ENCODE peak calls at places on chromosomes 4 and X, in four cellular contexts. X, S, Z and M are unnamed samples.

GRCh38 chr4:30757357-30757756 is 37.2 kb downstream of the PCDH7 start:
- DNase-seq in X (peak; percentile 98), S (no peak), Z (peak; percentile 85), M (peak; percentile 77)

GRCh38 chr4:154559141-154559841 is 3.5 kb upstream of the FGB start:
- DNase-seq in X (peak; percentile 60), S (no peak), Z (peak; percentile 67), M (peak; percentile 70)

GRCh38 chr4:101670897-101671296 is 119.6 kb upstream of the BANK1 start:
- DNase-seq in X (no peak), S (no peak), Z (peak; percentile 17), M (no peak)

GRCh38 chr4:20890752-20891151 is 190.5 kb downstream of the PACRGL start:
- DNase-seq in X (no peak), S (no peak), Z (peak; percentile 5), M (no peak)

GRCh38 chrX:136954930-136955329 is 74.4 kb upstream of the RBMX start:
- DNase-seq in X (peak; percentile 28), S (no peak), Z (peak; percentile 59), M (peak; percentile 66)

GRCh38 chrX:85020216-85020615 is 16.5 kb downstream of the APOOL start:
- DNase-seq in X (no peak), S (no peak), Z (no peak), M (no peak)

GRCh38 chr4:169823685-169824084 is 65.9 kb upstream of the HPF1 start:
- DNase-seq in X (peak; percentile 64), S (no peak), Z (peak; percentile 70), M (peak; percentile 57)

GRCh38 chr4:142719854-142720541 is 126.1 kb downstream of the INPP4B start:
- DNase-seq in X (peak; percentile 71), S (no peak), Z (peak; percentile 57), M (peak; percentile 48)

GRCh38 chrX:131724292-131724691 is 180.4 kb downstream of the OR13H1 start:
- DNase-seq in X (no peak), S (no peak), Z (no peak), M (no peak)

GRCh38 chrX:41758391-41758790 is 34.4 kb downstream of the GPR82 start:
- DNase-seq in X (no peak), S (no peak), Z (no peak), M (no peak)

GRCh38 chr4:117640836-117641235 is 393.4 kb upstream of the NDST3 start:
- DNase-seq in X (no peak), S (no peak), Z (no peak), M (no peak)

GRCh38 chr4:8192748-8193738 is 6.0 kb upstream of the SH3TC1 start:
- DNase-seq in X (peak; percentile 53), S (no peak), Z (peak; percentile 43), M (peak; percentile 43)

GRCh38 chr4:89142691-89143669 is 31.6 kb downstream of the TIGD2 start:
- DNase-seq in X (no peak), S (no peak), Z (no peak), M (no peak)

GRCh38 chrX:19566359-19567141 is 51.2 kb upstream of the MAP3K15 start:
- DNase-seq in X (peak; percentile 33), S (no peak), Z (peak; percentile 36), M (no peak)

GRCh38 chrX:133544105-133544504 is 128.8 kb upstream of the GPC4 start:
- DNase-seq in X (peak; percentile 72), S (no peak), Z (peak; percentile 84), M (no peak)

GRCh38 chr4:69986663-69987062 is 9.1 kb upstream of the STATH start:
- DNase-seq in X (no peak), S (no peak), Z (no peak), M (no peak)

GRCh38 chrX:133364201-133364600 is 51.1 kb downstream of the GPC4 start:
- DNase-seq in X (peak; percentile 39), S (no peak), Z (peak; percentile 26), M (no peak)

GRCh38 chrX:150959557-150959956 is 23.6 kb upstream of the HMGB3 start:
- DNase-seq in X (no peak), S (no peak), Z (no peak), M (no peak)

GRCh38 chrX:1462596-1463251 is 10.0 kb upstream of the ASMTL start:
- DNase-seq in X (peak; percentile 92), S (peak; percentile 67), Z (peak; percentile 41), M (no peak)

GRCh38 chrX:46959101-46959500 is 46.9 kb downstream of the JADE3 start:
- DNase-seq in X (no peak), S (no peak), Z (no peak), M (no peak)

GRCh38 chrX:141405878-141406492 is 163.7 kb upstream of the SPANXC start:
- DNase-seq in X (peak; percentile 84), S (no peak), Z (peak; percentile 52), M (no peak)

GRCh38 chr4:78309352-78309751 is 242.2 kb upstream of the ANXA3 start:
- DNase-seq in X (no peak), S (no peak), Z (no peak), M (no peak)

GRCh38 chrX:129653985-129654651 is 638 bp downstream of the APLN start:
- DNase-seq in X (peak; percentile 29), S (no peak), Z (peak; percentile 18), M (peak; percentile 15)

GRCh38 chr4:187922274-187922673 is 73.3 kb upstream of the ZFP42 start:
- DNase-seq in X (no peak), S (no peak), Z (no peak), M (peak; percentile 7)

GRCh38 chrX:46572295-46572936 is 1.1 kb upstream of the CHST7 start:
- DNase-seq in X (no peak), S (no peak), Z (peak; percentile 16), M (no peak)

GRCh38 chr4:69773443-69773842 is 13.0 kb upstream of the SULT1B1 start:
- DNase-seq in X (peak; percentile 77), S (no peak), Z (no peak), M (no peak)

GRCh38 chr4:100189820-100190642 is at the start of gene DDIT4L:
- DNase-seq in X (peak; percentile 35), S (no peak), Z (peak; percentile 74), M (peak; percentile 48)

GRCh38 chr4:188930822-188931221 is 791.6 kb downstream of the TRIML1 start:
- DNase-seq in X (no peak), S (no peak), Z (no peak), M (peak; percentile 4)

GRCh38 chr4:70936200-70936787 is 34.1 kb downstream of the MOB1B start:
- DNase-seq in X (peak; percentile 53), S (no peak), Z (no peak), M (no peak)

GRCh38 chr4:68180858-68181531 is 51.3 kb upstream of the TMPRSS11F start:
- DNase-seq in X (peak; percentile 56), S (no peak), Z (peak; percentile 52), M (no peak)

GRCh38 chr4:38860788-38861424 is 4.3 kb upstream of the TLR6 start:
- DNase-seq in X (no peak), S (peak; percentile 47), Z (peak; percentile 62), M (peak; percentile 57)

GRCh38 chr4:129498626-129499025 is 402.7 kb downstream of the C4orf33 start:
- DNase-seq in X (no peak), S (no peak), Z (no peak), M (no peak)

GRCh38 chrX:9619581-9619980 is 146.1 kb downstream of the GPR143 start:
- DNase-seq in X (no peak), S (no peak), Z (no peak), M (no peak)

GRCh38 chr4:3858765-3859388 is 92.7 kb downstream of the ADRA2C start:
- DNase-seq in X (no peak), S (no peak), Z (no peak), M (no peak)

GRCh38 chrX:17405225-17405969 is 30.4 kb downstream of the NHS start:
- DNase-seq in X (peak; percentile 87), S (no peak), Z (peak; percentile 58), M (no peak)

GRCh38 chr4:130486186-130486585 is 1390.2 kb downstream of the C4orf33 start:
- DNase-seq in X (peak; percentile 19), S (no peak), Z (peak; percentile 5), M (peak; percentile 17)

GRCh38 chrX:18769364-18769763 is 61.9 kb downstream of the PPEF1 start:
- DNase-seq in X (no peak), S (no peak), Z (no peak), M (no peak)

GRCh38 chr4:46931981-46932380 is 22.9 kb upstream of the COX7B2 start:
- DNase-seq in X (peak; percentile 45), S (no peak), Z (peak; percentile 37), M (peak; percentile 67)

GRCh38 chrX:149283853-149284252 is 221.3 kb downstream of the IDS start:
- DNase-seq in X (no peak), S (no peak), Z (no peak), M (no peak)
- H3K27me3 ChIP-seq in X (no peaks in the 10 kb centered on the region), S (no peaks in the 10 kb centered on the region), Z (no peaks in the 10 kb centered on the region), M (peaks cover 4% of the 10 kb centered on the region)

GRCh38 chrX:6810796-6811195 is 275.9 kb upstream of the VCX3A start:
- DNase-seq in X (peak; percentile 35), S (no peak), Z (peak; percentile 4), M (no peak)

GRCh38 chrX:6812087-6812486 is 277.2 kb upstream of the VCX3A start:
- DNase-seq in X (no peak), S (no peak), Z (no peak), M (no peak)

DNA sequence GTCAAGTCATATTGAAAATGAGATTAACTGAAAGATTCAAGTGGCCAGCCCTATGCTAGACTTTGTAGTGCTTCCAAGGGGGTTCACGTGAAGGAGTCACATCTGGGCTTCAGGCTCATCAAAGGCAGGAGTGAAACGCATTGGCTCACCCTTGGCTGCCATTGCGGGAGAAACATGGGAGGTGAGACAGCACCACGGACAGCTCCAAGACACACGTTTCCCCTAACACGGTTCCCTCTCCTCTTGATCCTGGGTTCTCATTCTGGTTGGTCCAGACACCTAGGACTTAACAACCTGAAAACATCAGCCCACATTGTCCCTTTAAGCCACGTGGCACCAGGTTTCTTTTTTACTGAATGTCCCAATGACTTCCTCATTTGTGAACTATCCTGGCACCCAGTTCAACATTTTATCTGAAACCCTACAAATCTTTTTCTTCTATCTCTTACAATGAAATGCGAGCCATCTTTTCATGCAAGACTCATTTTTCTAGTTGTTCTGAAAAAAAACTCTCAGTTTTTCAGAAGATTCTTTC is 279.0 kb upstream of the VCX3A start:
- DNase-seq in X (no peak), S (no peak), Z (no peak), M (peak; percentile 13)
- H3K27ac ChIP-seq in X (no peak overlapping the region), S (no peak overlapping the region), Z (no peak overlapping the region), M (no peak overlapping the region)

GRCh38 chr4:6208416-6208815 is 8.1 kb upstream of the JAKMIP1 start:
- DNase-seq in X (no peak), S (no peak), Z (no peak), M (no peak)
- H3K27me3 ChIP-seq in X (no peaks in the 10 kb centered on the region), S (no peaks in the 10 kb centered on the region), Z (peaks cover 5% of the 10 kb centered on the region), M (peaks cover 30% of the 10 kb centered on the region)

DNA sequence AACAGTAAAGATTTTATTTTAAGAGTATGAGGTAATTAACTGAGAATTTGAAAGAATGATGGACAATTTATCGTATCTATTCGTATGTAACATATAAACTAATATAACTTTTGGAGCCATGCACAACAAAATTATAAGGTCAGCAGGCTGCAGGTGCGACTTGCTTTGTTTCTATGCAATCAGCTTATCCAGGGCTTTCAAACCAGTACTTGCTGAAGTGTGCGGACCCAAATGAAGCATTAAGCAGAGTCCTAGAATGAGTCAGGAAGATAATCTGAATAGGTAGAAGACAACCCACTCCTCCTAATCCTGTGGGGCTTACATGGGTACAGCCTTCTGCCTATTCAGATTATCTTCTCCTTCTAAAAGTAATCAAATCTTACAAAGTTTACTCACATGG is 2.1 kb downstream of the NSD2 start:
- DNase-seq in X (peak; percentile 18), S (no peak), Z (no peak), M (no peak)
- H3K27ac ChIP-seq in X (peak overlapping the region; percentile 86), S (no peak overlapping the region), Z (peak overlapping the region; percentile 79), M (peak overlapping the region; percentile 40)